ENCODE peak calls at places on chromosomes 12 and 14, in five cellular contexts. J is PC-3; P is naive thymus-derived CD8-positive, alpha-beta T cell; I is GM04504; E is stimulated activated CD4-positive, alpha-beta T cell treated with anti-CD3 and anti-CD28 coated beads, Interleukin-1b, Interleukin-23, amount 100 ng/mL, for 48 hours. L is an unnamed sample.

GRCh38 chr12:92193063-92193462 is 47.4 kb upstream of the BTG1 start:
- DNase-seq in E (no peak), I (no peak), J (no peak), P (no peak), L (no peak)

GRCh38 chr14:99878563-99878962 is 85.3 kb downstream of the EML1 start:
- DNase-seq in J (no peak), I (no peak), E (no peak), P (no peak), L (no peak)

GRCh38 chr14:63454863-63455622 is 88.1 kb downstream of the PPP2R5E start:
- DNase-seq in I (peak), P (no peak), E (no peak), J (peak), L (peak)

GRCh38 chr12:110002691-110003515 is 3.7 kb downstream of the ANKRD13A start:
- DNase-seq in I (no peak), J (peak), P (no peak), E (no peak), L (no peak)

GRCh38 chr12:57372233-57372632 is 58.6 kb downstream of the R3HDM2 start:
- DNase-seq in I (no peak), P (no peak), J (no peak), E (no peak), L (peak)

GRCh38 chr12:107225626-107226025 is 132.3 kb upstream of the CRY1 start:
- DNase-seq in E (no peak), J (peak), I (no peak), P (no peak), L (peak)

GRCh38 chr14:31291210-31291609 is 83.6 kb upstream of the HECTD1 start:
- DNase-seq in I (no peak), E (no peak), P (no peak), J (no peak), L (no peak)

GRCh38 chr12:128801879-128802391 is 21.8 kb downstream of the SLC15A4 start:
- DNase-seq in P (no peak), E (no peak), I (no peak), J (peak), L (no peak)

GRCh38 chr14:99821519-99822165 is 28.4 kb downstream of the EML1 start:
- DNase-seq in J (peak), I (peak), P (no peak), E (no peak), L (peak)

GRCh38 chr12:2347137-2347843 is 294.5 kb downstream of the CACNA1C start:
- DNase-seq in P (no peak), J (no peak), E (no peak), I (no peak), L (no peak)

GRCh38 chr12:100159391-100160104 is 16.9 kb upstream of the BLTP3B start:
- DNase-seq in J (no peak), I (no peak), E (no peak), P (no peak), L (no peak)

GRCh38 chr12:111409403-111410228 is 3.9 kb downstream of the SH2B3 start:
- DNase-seq in E (no peak), J (no peak), P (peak), I (no peak), L (peak)

GRCh38 chr14:32372154-32372553 is 43.1 kb downstream of the AKAP6 start:
- DNase-seq in I (peak), E (no peak), J (peak), P (no peak), L (peak)

GRCh38 chr14:61140872-61141271 is 140.3 kb downstream of the TMEM30B start:
- DNase-seq in J (peak), I (peak), P (no peak), E (no peak), L (peak)

GRCh38 chr14:104435147-104436046 is 144.2 kb upstream of the C14orf180 start:
- DNase-seq in E (no peak), P (no peak), J (no peak), I (no peak), L (no peak)

GRCh38 chr12:130286041-130286440 is 51.6 kb upstream of the PIWIL1 start:
- DNase-seq in I (no peak), J (no peak), P (no peak), E (no peak), L (no peak)

GRCh38 chr12:81797100-81797499 is 38.0 kb upstream of the PPFIA2 start:
- DNase-seq in P (no peak), I (no peak), E (no peak), J (peak), L (peak)

GRCh38 chr14:93959239-93960107 is 16.9 kb downstream of the ASB2 start:
- DNase-seq in J (peak), I (peak), E (peak), P (peak), L (peak)

GRCh38 chr12:101719566-101719965 is 19.7 kb downstream of the SYCP3 start:
- DNase-seq in I (no peak), J (peak), P (no peak), E (no peak), L (peak)

GRCh38 chr12:48454675-48455074 is 17.7 kb upstream of the ANP32D start:
- DNase-seq in P (no peak), J (peak), I (peak), E (no peak), L (peak)

GRCh38 chr12:39638840-39639239 is 19.2 kb upstream of the ABCD2 start:
- DNase-seq in J (no peak), P (no peak), E (no peak), I (no peak), L (no peak)

GRCh38 chr14:68248481-68249255 is 429.1 kb downstream of the RAD51B start:
- DNase-seq in I (peak), E (no peak), P (no peak), J (peak), L (peak)

GRCh38 chr12:132099739-132100138 is 44.4 kb downstream of the DDX51 start:
- DNase-seq in E (no peak), P (no peak), I (no peak), J (no peak), L (no peak)

GRCh38 chr12:24487606-24488005 is 461.3 kb downstream of the BCAT1 start:
- DNase-seq in I (no peak), E (no peak), J (no peak), P (no peak), L (no peak)

GRCh38 chr12:70644836-70645235 is 7.6 kb upstream of the PTPRB start:
- DNase-seq in I (no peak), E (no peak), J (peak), P (no peak), L (no peak)

GRCh38 chr12:123270380-123271181 is 1.1 kb downstream of the CDK2AP1 start:
- DNase-seq in P (no peak), I (peak), E (no peak), J (no peak), L (peak)

GRCh38 chr14:32038876-32039275 is 38.2 kb upstream of the ARHGAP5 start:
- DNase-seq in E (no peak), J (peak), P (no peak), I (no peak), L (no peak)

GRCh38 chr12:107468976-107469375 is 216.6 kb upstream of the PWP1 start:
- DNase-seq in I (no peak), J (no peak), P (no peak), E (no peak), L (no peak)

GRCh38 chr12:64675795-64676194 is 65.5 kb downstream of the RASSF3 start:
- DNase-seq in J (peak), P (no peak), E (no peak), I (no peak), L (peak)

GRCh38 chr14:98947911-98948595 is 323.9 kb downstream of the BCL11B start:
- DNase-seq in P (no peak), E (no peak), I (no peak), J (no peak), L (no peak)

GRCh38 chr12:20950248-20950647 is 139.7 kb downstream of the SLCO1B3 start:
- DNase-seq in E (no peak), I (no peak), P (no peak), J (peak), L (peak)

L was measured in fibroblast of the aortic adventitia.